ENCODE peak calls at places on chromosomes 12 and 14, in six cellular contexts. G, W, T, N, K and D are unnamed samples.

GRCh38 chr12:93668919-93669418 is 8.2 kb upstream of the CRADD start:
- DNase-seq in T (no peak), W (no peak), G (no peak), N (no peak), K (no peak), D (no peak)

GRCh38 chr12:118327381-118327780 is 45.3 kb downstream of the TAOK3 start:
- DNase-seq in K (no peak), N (no peak), T (no peak), G (no peak), W (no peak), D (peak)

GRCh38 chr14:61229475-61229888 is 51.7 kb downstream of the TMEM30B start:
- DNase-seq in T (no peak), W (no peak), N (no peak), K (no peak), G (no peak), D (no peak)

GRCh38 chr12:32881107-32881506 is 15.5 kb downstream of the PKP2 start:
- DNase-seq in T (no peak), G (no peak), N (no peak), K (no peak), W (no peak), D (no peak)

GRCh38 chr12:74483057-74483456 is 54.6 kb upstream of the ATXN7L3B start:
- DNase-seq in N (no peak), G (no peak), T (no peak), K (no peak), W (no peak), D (no peak)

GRCh38 chr14:96083667-96084320 is 44.6 kb downstream of the C14orf132 start:
- DNase-seq in K (no peak), W (no peak), N (no peak), G (no peak), T (no peak), D (no peak)

GRCh38 chr12:108967869-108968540 is 52.9 kb downstream of the SVOP start:
- DNase-seq in G (no peak), K (peak), N (peak), W (no peak), T (peak), D (peak)

GRCh38 chr14:102081231-102082080 is 5.4 kb downstream of the HSP90AA1 start:
- DNase-seq in T (no peak), W (no peak), G (no peak), K (no peak), N (no peak), D (no peak)

GRCh38 chr12:55682087-55682796 is 25.5 kb downstream of the ITGA7 start:
- DNase-seq in W (no peak), N (no peak), T (peak), K (no peak), G (no peak), D (no peak)

GRCh38 chr14:77139540-77140342 is 1.9 kb downstream of the ZDHHC22 start:
- DNase-seq in N (no peak), K (peak), W (peak), G (no peak), T (peak), D (peak)

GRCh38 chr12:40152783-40153383 is 47.0 kb upstream of the SLC2A13 start:
- DNase-seq in G (peak), W (peak), T (no peak), K (peak), N (peak), D (peak)

GRCh38 chr12:100716949-100717732 is 77.4 kb upstream of the ANO4 start:
- DNase-seq in W (no peak), G (no peak), T (peak), K (peak), N (no peak), D (peak)

GRCh38 chr12:101925935-101926334 is 48.6 kb downstream of the DRAM1 start:
- DNase-seq in T (no peak), K (no peak), W (no peak), G (no peak), N (no peak), D (peak)

GRCh38 chr14:55798400-55798799 is 218.4 kb downstream of the KTN1 start:
- DNase-seq in K (no peak), G (no peak), N (no peak), W (no peak), T (no peak), D (no peak)

GRCh38 chr14:85313801-85314207 is 216.1 kb upstream of the FLRT2 start:
- DNase-seq in W (no peak), K (no peak), G (peak), N (peak), T (no peak), D (peak)

GRCh38 chr12:42380733-42381132 is 54.8 kb downstream of the PPHLN1 start:
- DNase-seq in K (no peak), N (no peak), T (no peak), G (no peak), W (no peak), D (no peak)

GRCh38 chr12:111270128-111270651 is 98.7 kb downstream of the PHETA1 start:
- DNase-seq in N (no peak), W (no peak), G (no peak), K (no peak), T (no peak), D (no peak)

GRCh38 chr14:71739273-71739990 is 192.8 kb upstream of the RGS6 start:
- DNase-seq in N (no peak), W (no peak), T (peak), K (peak), G (no peak), D (peak)

GRCh38 chr14:74620497-74620921 is 8.5 kb upstream of the LTBP2 start:
- DNase-seq in N (peak), G (peak), W (peak), K (no peak), T (peak), D (peak)

GRCh38 chr12:112824166-112824565 is 32.6 kb downstream of the RPH3A start:
- DNase-seq in K (no peak), W (no peak), T (no peak), G (no peak), N (no peak), D (no peak)

GRCh38 chr12:23066095-23066494 is 441.1 kb downstream of the ETNK1 start:
- DNase-seq in T (no peak), K (no peak), N (no peak), W (no peak), G (no peak), D (no peak)

GRCh38 chr12:112218150-112218549 is 92.8 kb downstream of the TRAFD1 start:
- DNase-seq in N (no peak), G (no peak), T (no peak), W (no peak), K (no peak), D (peak)

GRCh38 chr12:94282675-94283074 is 134.3 kb downstream of the PLXNC1 start:
- DNase-seq in T (no peak), G (no peak), K (no peak), W (peak), N (no peak), D (peak)

GRCh38 chr12:1519642-1520041 is 74.7 kb downstream of the FBXL14 start:
- DNase-seq in W (no peak), N (no peak), G (no peak), K (no peak), T (no peak), D (no peak)

GRCh38 chr12:23722655-23723054 is 226.8 kb downstream of the SOX5 start:
- DNase-seq in G (no peak), W (no peak), T (no peak), K (no peak), N (no peak), D (no peak)

GRCh38 chr12:128007250-128007649 is 259.7 kb upstream of the TMEM132C start:
- DNase-seq in G (no peak), K (no peak), W (no peak), N (no peak), T (no peak), D (no peak)

GRCh38 chr12:114995891-114996290 is 311.9 kb upstream of the TBX3 start:
- DNase-seq in T (no peak), K (no peak), G (no peak), N (peak), W (no peak), D (peak)

GRCh38 chr12:65232490-65233077 is 45.9 kb upstream of the MSRB3 start:
- DNase-seq in N (no peak), K (peak), G (no peak), T (peak), W (no peak), D (peak)

GRCh38 chr14:93013368-93013719 is 90.4 kb downstream of the CHGA start:
- DNase-seq in N (peak), K (no peak), G (peak), T (no peak), W (no peak), D (peak)

DNA sequence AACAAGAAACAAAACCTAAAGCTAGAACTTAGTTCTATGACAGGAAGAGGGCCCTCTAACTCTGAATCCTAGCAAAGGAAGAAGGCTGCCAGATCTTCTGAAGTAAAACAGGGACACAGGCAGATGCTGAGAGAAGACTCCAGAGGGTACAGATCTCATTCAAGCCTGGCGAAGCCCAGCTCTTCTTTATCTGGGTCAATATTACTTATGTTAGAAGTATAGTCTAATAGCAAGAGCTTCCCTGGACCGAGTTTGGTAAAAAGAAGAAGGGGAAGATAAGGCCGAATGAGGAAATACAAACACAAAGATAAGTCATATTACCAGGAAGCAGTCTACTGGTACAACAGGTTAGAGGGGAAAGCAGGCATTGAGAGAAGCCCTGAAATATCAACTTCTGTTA is 79.9 kb upstream of the CCDC91 start:
- DNase-seq in K (no peak), T (no peak), N (no peak), G (no peak), W (no peak), D (peak)
- H3K4me3 ChIP-seq in K (no peak), T (no peak), N (no peak), G (no peak), W (no peak), D (no peak)

DNA sequence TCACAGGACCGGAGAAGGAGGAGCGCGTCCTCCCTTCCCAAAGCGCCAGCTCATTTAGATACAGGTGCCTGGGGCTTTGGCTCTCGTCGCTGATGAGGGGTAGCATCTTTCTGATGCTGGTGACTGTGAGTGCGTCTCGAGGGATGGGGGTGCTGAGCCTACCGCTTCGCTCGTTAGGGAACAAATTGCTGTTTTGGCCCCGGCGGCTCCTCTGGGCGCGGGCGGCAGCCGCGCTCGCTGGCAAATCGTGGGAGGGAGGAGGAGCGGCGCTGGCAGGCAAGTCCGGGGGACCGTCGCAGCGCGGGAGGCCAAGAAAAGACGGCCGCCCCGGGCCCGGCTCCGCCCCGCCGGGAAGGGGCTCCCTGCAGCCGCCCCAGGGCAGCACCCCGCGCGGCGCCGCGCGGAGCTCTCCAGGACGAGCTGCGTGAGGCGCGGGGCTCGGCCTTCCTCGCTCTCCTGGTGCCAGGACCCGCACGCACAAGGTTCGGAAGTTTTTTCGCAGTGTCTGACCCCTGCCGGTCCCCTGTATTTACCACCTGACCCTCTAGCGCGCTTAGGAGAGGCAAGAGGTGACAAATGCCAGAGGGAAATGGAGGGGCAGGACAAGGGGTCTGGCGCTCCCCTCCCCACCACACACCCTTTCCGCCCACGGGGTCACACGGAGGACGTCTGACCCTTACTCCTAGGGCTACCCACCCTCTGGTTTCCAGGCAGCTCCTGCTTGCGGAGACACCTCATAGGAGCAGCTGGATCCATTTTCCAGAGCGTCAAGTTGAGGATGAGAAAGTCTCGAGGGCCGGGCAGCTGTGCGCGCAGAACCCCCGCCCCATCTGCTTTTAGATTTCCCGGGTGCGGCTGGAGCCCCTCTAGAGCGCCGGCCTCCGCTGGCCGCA is 875 bp upstream of the KCNH3 start:
- DNase-seq in K (peak), T (peak), G (no peak), N (no peak), W (peak), D (no peak)
- TF ChIP-seq CTCF in K (no peak), T (no peak), G (no peak), N (peak), W (no peak), D (no peak)

GRCh38 chr14:32263939-32264567 is 61.0 kb upstream of the RNU6-8 start:
- DNase-seq in K (no peak), N (no peak), T (no peak), W (no peak), G (no peak), D (no peak)

GRCh38 chr14:32265584-32265983 is 62.5 kb upstream of the RNU6-8 start:
- DNase-seq in T (no peak), N (no peak), K (no peak), G (no peak), W (no peak), D (no peak)
- H3K4me3 ChIP-seq in T (no peak), N (no peak), K (no peak), G (no peak), W (no peak), D (no peak)

GRCh38 chr12:6614513-6615177 is 7.5 kb upstream of the CHD4 start:
- DNase-seq in N (no peak), K (peak), W (no peak), T (peak), G (no peak), D (no peak)

GRCh38 chr12:6620885-6621274 is 13.7 kb upstream of the CHD4 start:
- DNase-seq in W (no peak), T (no peak), N (no peak), K (no peak), G (no peak), D (no peak)

GRCh38 chr12:6618483-6618882 is 11.3 kb upstream of the CHD4 start:
- DNase-seq in N (no peak), K (no peak), T (no peak), W (no peak), G (no peak), D (no peak)

GRCh38 chr12:6615802-6616201 is 8.6 kb upstream of the CHD4 start:
- DNase-seq in K (no peak), T (no peak), W (no peak), N (no peak), G (no peak), D (no peak)

DNA sequence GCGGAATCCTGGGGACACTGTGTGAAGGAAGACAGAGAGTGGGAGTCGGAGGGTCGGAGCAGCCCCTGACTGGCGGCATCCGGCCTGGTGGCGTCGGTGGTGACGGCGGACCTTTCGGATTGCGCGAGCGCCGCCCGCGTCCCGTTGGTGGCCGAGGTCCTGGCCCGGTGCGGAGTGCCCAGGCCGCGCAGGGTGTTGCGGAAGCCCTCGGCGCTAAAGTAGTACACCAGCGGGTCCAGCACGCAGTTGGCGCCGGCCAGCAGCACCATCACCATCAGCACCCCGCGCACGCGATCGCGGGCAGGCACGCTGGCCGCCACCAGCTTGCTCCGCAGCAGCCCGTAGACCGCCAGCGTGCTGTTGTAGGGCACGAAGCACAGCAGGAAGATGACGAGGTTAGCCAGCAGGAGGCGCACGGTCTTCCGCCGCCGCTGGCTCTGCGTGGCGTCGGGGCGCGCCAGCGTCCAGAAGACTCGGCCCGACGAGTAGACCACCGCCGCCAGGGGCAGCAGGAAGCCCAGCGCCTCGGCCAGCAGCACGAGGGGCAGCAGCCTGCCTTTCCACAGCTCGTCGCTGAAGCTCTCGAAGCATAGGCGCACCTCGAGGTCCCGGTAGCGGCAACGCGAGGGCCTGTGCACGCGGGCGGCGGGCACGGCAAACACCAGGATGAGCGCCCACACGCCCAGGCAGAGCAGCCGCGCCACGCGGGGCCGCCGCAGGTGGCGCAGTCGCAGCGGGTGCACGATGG is 13.1 kb upstream of the CHD4 start:
- DNase-seq in K (peak), G (no peak), N (no peak), W (peak), T (no peak), D (peak)
- TF ChIP-seq CTCF in K (peak), G (peak), N (peak), W (peak), T (no peak), D (peak)

GRCh38 chr12:122886851-122887816 is 8.8 kb downstream of the VPS37B start:
- DNase-seq in G (no peak), W (no peak), K (peak), N (no peak), T (peak), D (peak)
- H3K4me3 ChIP-seq in G (no peak), W (peak), K (no peak), N (no peak), T (no peak), D (no peak)

GRCh38 chr14:66541627-66542026 is 33.7 kb downstream of the GPHN start:
- DNase-seq in W (no peak), T (no peak), N (no peak), K (no peak), G (no peak), D (peak)
- TF ChIP-seq CTCF in W (no peak), T (no peak), N (no peak), K (no peak), G (no peak), D (no peak)

DNA sequence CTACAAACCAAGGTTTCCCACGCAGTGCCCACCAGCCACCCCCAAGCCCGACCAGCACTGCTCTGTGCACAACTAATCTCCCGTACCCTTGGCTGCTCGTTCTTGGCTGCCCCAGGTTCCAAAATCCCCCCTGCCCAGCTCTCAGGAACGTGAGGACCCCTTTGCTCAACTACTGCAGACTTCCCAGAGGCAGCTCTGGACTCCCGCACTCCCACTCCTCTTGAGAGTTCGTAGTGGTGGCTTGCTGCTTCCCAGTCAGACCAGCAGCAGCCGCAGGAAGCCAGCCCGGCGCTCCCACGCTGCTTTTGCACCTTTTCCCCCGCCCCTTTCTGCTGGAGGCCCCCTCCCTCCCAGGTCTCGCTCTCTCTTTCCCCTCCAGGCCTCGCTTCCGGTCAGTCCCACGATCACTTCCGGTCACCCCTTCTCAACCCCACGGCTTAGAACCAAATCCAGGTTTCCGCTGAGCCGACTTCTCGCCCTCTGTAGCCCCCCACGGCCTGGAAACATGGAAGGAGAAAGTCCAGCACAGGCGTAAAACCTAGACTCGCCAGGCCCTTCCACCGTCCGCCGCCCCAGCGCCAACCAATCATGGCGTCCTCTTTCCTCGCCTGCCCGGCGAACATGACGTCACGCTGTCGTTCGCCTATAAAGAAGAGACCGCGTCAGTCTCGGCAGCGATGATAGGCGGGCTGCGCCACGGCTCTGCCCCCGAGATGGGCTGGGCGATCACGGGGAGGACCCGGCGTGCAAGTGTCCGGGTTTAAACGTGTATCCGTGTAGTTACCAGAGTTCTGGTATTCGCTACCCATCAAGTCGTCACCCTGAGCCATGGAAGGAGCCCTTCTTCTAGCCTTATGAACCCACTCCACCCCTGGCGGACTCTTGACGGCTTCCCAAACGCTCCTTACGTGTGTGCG is at the start of gene TFCP2:
- DNase-seq in T (peak), N (peak), K (peak), G (peak), W (peak), D (peak)
- H3K4me3 ChIP-seq in T (peak), N (peak), K (peak), G (peak), W (peak), D (peak)

GRCh38 chr14:50060871-50061663 is 55.3 kb downstream of the VCPKMT start:
- DNase-seq in T (peak), W (peak), G (peak), K (peak), N (peak), D (peak)
- TF ChIP-seq CTCF in T (no peak), W (no peak), G (no peak), K (peak), N (peak), D (peak)